ENCODE peak calls at places on chromosomes 5 and 9, in eight cellular contexts. T is uterus, U is HepG2, A is SJSA1, F is A549, B is heart left ventricle, O is right lobe of liver, D is aorta. W is an unnamed sample. For H3K4me1, the result is how much of the 10 kb centered on the place peaks cover.

GRCh38 chr9:12771891-12772290 is 2.9 kb upstream of the LURAP1L start:
- DNase-seq in T (no peak), U (no peak), A (no peak), F (no peak), B (no peak), O (no peak), D (no peak), W (no peak)

GRCh38 chr5:64207978-64208377 is 42.3 kb downstream of the RNF180 start:
- DNase-seq in T (no peak), U (peak), A (no peak), F (peak), B (no peak), O (no peak), D (no peak), W (no peak)

GRCh38 chr5:84382363-84383295 is 2.1 kb downstream of the EDIL3 start:
- DNase-seq in T (peak), U (no peak), A (peak), F (peak), B (peak), O (no peak), D (peak), W (peak)

GRCh38 chr9:91047993-91048607 is 246.5 kb downstream of the SYK start:
- DNase-seq in T (peak), U (no peak), A (peak), F (no peak), B (no peak), O (no peak), D (no peak), W (no peak)

GRCh38 chr5:153959134-153959957 is 79.4 kb downstream of the FAM114A2 start:
- DNase-seq in T (no peak), U (no peak), A (no peak), F (peak), B (no peak), O (no peak), D (no peak), W (no peak)

GRCh38 chr5:137751869-137752491 is 2.2 kb downstream of the HNRNPA0 start:
- DNase-seq in T (no peak), U (peak), A (no peak), F (peak), B (no peak), O (no peak), D (no peak), W (no peak)

GRCh38 chr9:113577525-113578261 is 114.2 kb downstream of the RGS3 start:
- DNase-seq in T (no peak), U (no peak), A (peak), F (no peak), B (peak), O (no peak), D (peak), W (no peak)

GRCh38 chr9:110291921-110292575 is 35.7 kb upstream of the TXN start:
- DNase-seq in T (no peak), U (no peak), A (no peak), F (no peak), B (no peak), O (no peak), D (no peak), W (no peak)

GRCh38 chr9:134785325-134786108 is 95.1 kb upstream of the FCN2 start:
- DNase-seq in T (no peak), U (no peak), A (no peak), F (no peak), B (peak), O (no peak), D (no peak), W (no peak)

GRCh38 chr5:59999056-59999455 is 105.5 kb upstream of the PDE4D start:
- DNase-seq in T (no peak), U (no peak), A (no peak), F (no peak), B (no peak), O (no peak), D (no peak), W (no peak)

GRCh38 chr9:132505961-132506691 is 76.3 kb upstream of the BARHL1 start:
- DNase-seq in T (no peak), U (no peak), A (no peak), F (no peak), B (no peak), O (no peak), D (no peak), W (no peak)

GRCh38 chr5:157303023-157303422 is 37.1 kb downstream of the CYFIP2 start:
- DNase-seq in T (no peak), U (no peak), A (no peak), F (no peak), B (no peak), O (no peak), D (no peak), W (no peak)

GRCh38 chr5:90136952-90137528 is 272.5 kb downstream of the CETN3 start:
- DNase-seq in T (no peak), U (no peak), A (no peak), F (no peak), B (no peak), O (no peak), D (no peak), W (no peak)

GRCh38 chr9:21931428-21931827 is 62.8 kb downstream of the CDKN2A start:
- DNase-seq in T (no peak), U (no peak), A (no peak), F (no peak), B (no peak), O (no peak), D (no peak), W (no peak)

GRCh38 chr9:33416996-33417395 is 14.6 kb upstream of the AQP7 start:
- DNase-seq in T (no peak), U (no peak), A (no peak), F (no peak), B (no peak), O (no peak), D (no peak), W (no peak)

GRCh38 chr5:172117977-172118701 is 69.9 kb downstream of the STK10 start:
- DNase-seq in T (no peak), U (no peak), A (no peak), F (no peak), B (peak), O (no peak), D (no peak), W (no peak)
- H3K4me1 ChIP-seq in T (under half), U (under half), A (under half), F (under half), B (under half), O (under half), D (under half), W (under half)

DNA sequence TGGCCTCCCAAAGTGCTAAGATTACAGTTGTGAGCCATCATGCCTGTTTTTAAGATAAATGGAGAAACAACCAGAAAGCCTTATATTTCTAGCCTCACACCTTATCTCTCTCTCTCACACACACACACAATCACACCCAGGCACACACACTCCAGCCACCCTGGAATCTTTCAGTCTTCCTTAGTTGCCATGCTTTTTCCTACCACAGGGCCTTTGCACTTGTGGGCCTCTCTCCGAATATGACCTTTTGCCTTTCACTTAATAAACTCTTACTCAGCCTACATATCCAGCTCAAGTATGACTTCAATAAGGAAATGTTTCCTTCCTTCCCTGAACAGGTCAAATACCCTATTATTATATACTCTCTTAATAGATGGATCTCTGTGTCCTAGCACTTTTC is 290.7 kb downstream of the NFIB start:
- DNase-seq in T (no peak), U (no peak), A (no peak), F (no peak), B (no peak), O (no peak), D (no peak), W (no peak)
- H3K4me1 ChIP-seq in T (under half), U (under half), A (under half), F (under half), B (under half), O (under half), D (under half), W (under half)

DNA sequence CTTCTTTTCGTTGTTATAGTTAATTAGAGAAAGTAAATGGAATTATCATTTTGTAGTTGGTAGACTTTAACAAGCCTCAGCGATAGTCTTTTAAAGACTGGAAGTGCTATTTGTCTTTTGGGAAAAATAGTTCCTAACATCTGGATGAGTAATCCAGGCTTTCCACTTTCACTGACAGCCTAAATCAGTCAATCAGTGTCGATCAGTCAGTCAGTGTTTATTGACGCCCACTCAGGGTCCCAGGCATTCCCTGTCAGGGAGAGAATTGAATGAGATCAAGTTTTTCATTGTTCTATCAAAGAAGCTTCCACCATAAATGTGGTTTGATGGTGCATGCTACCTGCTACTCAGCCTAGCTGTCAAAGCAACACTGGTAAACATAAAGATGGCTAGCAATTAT is 2.6 kb downstream of the ABL1 start:
- DNase-seq in T (no peak), U (no peak), A (no peak), F (no peak), B (no peak), O (no peak), D (no peak), W (no peak)
- H3K4me1 ChIP-seq in T (under half), U (under half), A (under half), F (half or more), B (half or more), O (under half), D (under half), W (half or more)

DNA sequence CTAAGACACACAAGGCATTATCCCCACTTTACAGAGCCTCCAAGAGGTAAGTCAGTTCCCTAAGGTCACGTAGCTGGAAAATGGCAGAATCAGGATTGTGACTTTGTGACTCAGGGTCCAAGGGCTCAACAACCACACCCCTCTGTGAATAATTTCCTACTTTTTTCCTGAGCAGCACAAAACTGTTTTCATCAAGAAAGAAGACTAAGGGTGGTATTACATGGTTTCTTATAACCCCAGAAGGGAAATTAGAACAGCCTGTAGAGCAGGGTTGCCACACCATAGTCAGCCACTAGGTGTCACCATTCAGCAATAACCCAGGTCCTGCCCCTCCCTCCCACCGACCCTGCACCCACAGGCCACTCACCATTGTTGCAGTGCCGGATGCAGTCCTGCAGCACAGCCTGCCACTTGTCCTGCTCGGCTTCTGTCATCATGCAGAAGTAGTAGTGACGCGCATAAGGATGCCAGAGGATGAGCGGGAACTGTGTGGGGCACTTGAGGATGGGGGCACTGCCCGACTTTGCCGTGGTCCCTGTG is 72.1 kb downstream of the LRSAM1 start:
- DNase-seq in T (no peak), U (no peak), A (no peak), F (peak), B (no peak), O (no peak), D (peak), W (peak)
- H3K4me1 ChIP-seq in T (under half), U (under half), A (half or more), F (under half), B (half or more), O (under half), D (under half), W (under half)

GRCh38 chr9:89430995-89431394 is 66.9 kb downstream of the SEMA4D start:
- DNase-seq in T (no peak), U (no peak), A (no peak), F (no peak), B (no peak), O (no peak), D (no peak), W (no peak)
- H3K4me1 ChIP-seq in T (under half), U (under half), A (under half), F (under half), B (under half), O (under half), D (under half), W (under half)

DNA sequence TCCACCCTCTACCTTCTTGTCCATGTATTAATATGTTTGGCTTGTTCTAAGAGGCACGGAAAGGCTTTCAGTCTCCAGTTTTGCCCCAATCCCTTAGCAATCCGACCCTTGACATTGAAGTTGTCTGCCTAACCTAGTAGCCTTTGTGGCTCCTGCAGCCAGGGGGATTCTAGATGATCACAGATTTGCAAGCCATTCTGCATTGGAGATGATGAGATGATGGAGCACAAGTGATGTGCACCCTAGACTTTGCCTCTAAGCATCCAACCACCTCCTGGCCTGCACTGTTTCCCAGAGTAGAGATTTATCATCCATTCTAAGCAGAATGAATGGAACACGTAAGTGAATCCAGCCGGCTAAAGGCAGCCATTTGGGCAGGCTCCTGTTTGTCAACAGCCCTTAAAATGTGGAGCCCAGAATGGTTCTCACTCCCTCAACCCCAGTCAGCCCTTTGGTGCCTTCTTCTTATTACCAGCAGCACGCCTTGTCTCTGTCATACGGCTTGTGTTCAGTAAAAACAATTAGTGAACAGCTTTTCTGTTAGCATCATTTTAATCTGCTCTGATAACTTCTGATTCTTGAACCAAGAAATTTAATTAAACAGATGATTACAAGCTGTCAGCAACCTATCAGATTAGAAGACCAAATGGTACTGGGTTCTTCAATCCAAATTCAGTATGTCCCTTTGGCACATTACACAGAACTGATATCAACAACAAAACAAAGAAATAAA is 5.7 kb upstream of the TRAF1 start:
- DNase-seq in T (no peak), U (no peak), A (peak), F (no peak), B (no peak), O (no peak), D (no peak), W (no peak)
- H3K4me1 ChIP-seq in T (under half), U (under half), A (under half), F (under half), B (half or more), O (under half), D (under half), W (half or more)

DNA sequence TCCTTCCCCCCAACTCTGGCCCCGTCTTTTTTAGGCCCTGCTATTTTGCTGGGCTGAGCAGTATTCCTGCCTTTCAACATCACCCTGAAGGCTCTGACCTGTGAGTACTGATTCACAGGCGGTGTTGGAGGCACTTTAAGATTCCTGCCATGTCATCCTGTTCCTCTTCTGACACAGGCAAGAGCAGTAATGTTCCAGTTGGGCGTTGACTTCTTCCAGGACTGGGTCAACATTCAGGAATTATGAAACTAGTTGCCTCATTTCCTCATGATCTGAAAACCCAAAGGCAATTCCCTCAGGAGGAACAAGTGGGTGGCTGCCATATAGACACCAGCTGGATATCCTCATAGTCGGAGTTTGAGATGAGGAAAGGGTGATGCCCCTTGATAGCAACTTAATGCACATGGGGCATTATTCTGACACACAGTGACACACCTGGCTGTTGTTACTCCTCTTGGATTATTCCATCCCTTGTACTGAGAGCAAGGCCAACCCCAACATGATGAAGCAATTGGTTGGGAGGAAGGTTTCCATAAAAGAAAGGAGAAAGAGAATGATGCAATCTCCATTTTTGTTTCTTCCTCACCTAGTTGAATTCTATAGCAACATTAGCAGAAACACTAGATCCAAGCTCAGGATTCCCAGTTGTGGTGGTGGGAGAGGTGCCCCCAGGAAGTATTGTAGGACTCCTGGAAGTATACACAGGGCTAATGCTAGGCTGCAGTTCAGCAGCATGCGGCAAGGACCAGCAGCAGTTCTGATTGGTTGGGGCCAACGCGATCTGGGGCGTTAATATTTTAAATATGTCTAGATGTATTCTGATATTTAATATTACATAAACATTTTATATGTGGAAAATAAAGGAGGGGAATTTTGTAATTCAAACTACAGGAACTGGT is 19.6 kb upstream of the GLRX start:
- DNase-seq in T (no peak), U (peak), A (no peak), F (peak), B (peak), O (no peak), D (no peak), W (no peak)
- H3K4me1 ChIP-seq in T (under half), U (half or more), A (under half), F (under half), B (under half), O (under half), D (under half), W (under half)

W was measured in upper lobe of right lung.